ENCODE peak calls at places on chromosomes 3 and 15, in four cellular contexts. One of them, this sample, is unnamed. For H3K4me1, the result is how much of the 10 kb centered on the place peaks cover.

GRCh38 chr3:132521921-132522320 is 75.1 kb upstream of the ACKR4 start:
- DNase-seq in A549: no peak
- DNase-seq in stomach: no peak
- DNase-seq in left ventricle myocardium inferior: no peak
- DNase-seq in this sample: peak

GRCh38 chr3:9195390-9195789 is 54.1 kb downstream of the SRGAP3 start:
- DNase-seq in A549: no peak
- DNase-seq in stomach: no peak
- DNase-seq in left ventricle myocardium inferior: no peak
- DNase-seq in this sample: no peak

GRCh38 chr3:49377483-49377882 is 19.3 kb upstream of the GPX1 start:
- DNase-seq in A549: no peak
- DNase-seq in stomach: no peak
- DNase-seq in left ventricle myocardium inferior: no peak
- DNase-seq in this sample: peak

GRCh38 chr3:129224984-129225393 is 24.4 kb upstream of the COPG1 start:
- DNase-seq in A549: peak
- DNase-seq in stomach: peak
- DNase-seq in left ventricle myocardium inferior: peak
- DNase-seq in this sample: peak

GRCh38 chr15:29162411-29162810 is 107.2 kb downstream of the NSMCE3 start:
- DNase-seq in A549: no peak
- DNase-seq in stomach: no peak
- DNase-seq in left ventricle myocardium inferior: no peak
- DNase-seq in this sample: no peak

GRCh38 chr15:97747342-97747741 is 213.2 kb upstream of the ARRDC4 start:
- DNase-seq in A549: no peak
- DNase-seq in stomach: no peak
- DNase-seq in left ventricle myocardium inferior: no peak
- DNase-seq in this sample: no peak

GRCh38 chr3:161854232-161854771 is 357.7 kb downstream of the OTOL1 start:
- DNase-seq in A549: peak
- DNase-seq in stomach: peak
- DNase-seq in left ventricle myocardium inferior: no peak
- DNase-seq in this sample: peak

GRCh38 chr15:77548608-77549551 is 83.8 kb downstream of the LINGO1 start:
- DNase-seq in A549: no peak
- DNase-seq in stomach: no peak
- DNase-seq in left ventricle myocardium inferior: no peak
- DNase-seq in this sample: no peak

GRCh38 chr3:134356411-134357040 is 17.7 kb downstream of the AMOTL2 start:
- DNase-seq in A549: no peak
- DNase-seq in stomach: no peak
- DNase-seq in left ventricle myocardium inferior: no peak
- DNase-seq in this sample: no peak

GRCh38 chr3:102398196-102398595 is 36.6 kb upstream of the ZPLD1 start:
- DNase-seq in A549: no peak
- DNase-seq in stomach: no peak
- DNase-seq in left ventricle myocardium inferior: no peak
- DNase-seq in this sample: no peak

GRCh38 chr15:94607176-94607654 is 375.9 kb downstream of the MCTP2 start:
- DNase-seq in A549: no peak
- DNase-seq in stomach: no peak
- DNase-seq in left ventricle myocardium inferior: peak
- DNase-seq in this sample: peak

GRCh38 chr15:73370151-73370550 is 1.4 kb upstream of the HCN4 start:
- DNase-seq in A549: no peak
- DNase-seq in stomach: no peak
- DNase-seq in left ventricle myocardium inferior: no peak
- DNase-seq in this sample: peak

GRCh38 chr3:74631771-74632170 is 17.3 kb upstream of the CNTN3 start:
- DNase-seq in A549: no peak
- DNase-seq in stomach: no peak
- DNase-seq in left ventricle myocardium inferior: no peak
- DNase-seq in this sample: no peak

GRCh38 chr3:143951351-143951971 is 20.2 kb upstream of the DIPK2A start:
- DNase-seq in A549: peak
- DNase-seq in stomach: no peak
- DNase-seq in left ventricle myocardium inferior: no peak
- DNase-seq in this sample: peak

GRCh38 chr15:69475769-69476358 is 23.2 kb downstream of the RPLP1 start:
- DNase-seq in A549: peak
- DNase-seq in stomach: peak
- DNase-seq in left ventricle myocardium inferior: peak
- DNase-seq in this sample: peak

GRCh38 chr3:107133891-107134290 is 243.3 kb upstream of the CCDC54 start:
- DNase-seq in A549: no peak
- DNase-seq in stomach: no peak
- DNase-seq in left ventricle myocardium inferior: no peak
- DNase-seq in this sample: peak

GRCh38 chr15:33675246-33675645 is 293.1 kb upstream of the CHRM5 start:
- DNase-seq in A549: peak
- DNase-seq in stomach: no peak
- DNase-seq in left ventricle myocardium inferior: no peak
- DNase-seq in this sample: peak

GRCh38 chr3:100521439-100521845 is 29.0 kb downstream of the TMEM45A start:
- DNase-seq in A549: no peak
- DNase-seq in stomach: no peak
- DNase-seq in left ventricle myocardium inferior: no peak
- DNase-seq in this sample: no peak

GRCh38 chr3:55161256-55161655 is 233.4 kb upstream of the LRTM1 start:
- DNase-seq in A549: no peak
- DNase-seq in stomach: no peak
- DNase-seq in left ventricle myocardium inferior: no peak
- DNase-seq in this sample: no peak

GRCh38 chr3:130658666-130659065 is 88.0 kb downstream of the PIK3R4 start:
- DNase-seq in A549: no peak
- DNase-seq in stomach: no peak
- DNase-seq in left ventricle myocardium inferior: no peak
- DNase-seq in this sample: no peak

GRCh38 chr3:100158877-100159563 is 44.7 kb upstream of the FILIP1L start:
- DNase-seq in A549: no peak
- DNase-seq in stomach: no peak
- DNase-seq in left ventricle myocardium inferior: no peak
- DNase-seq in this sample: no peak

GRCh38 chr3:9808345-9809037 is 1.6 kb upstream of the TTLL3 start:
- DNase-seq in A549: peak
- DNase-seq in stomach: no peak
- DNase-seq in left ventricle myocardium inferior: no peak
- DNase-seq in this sample: peak

GRCh38 chr3:123377173-123377740 is 71.6 kb downstream of the ADCY5 start:
- DNase-seq in A549: no peak
- DNase-seq in stomach: no peak
- DNase-seq in left ventricle myocardium inferior: no peak
- DNase-seq in this sample: no peak

GRCh38 chr15:77634266-77634962 is 1.7 kb upstream of the LINGO1 start:
- DNase-seq in A549: peak
- DNase-seq in stomach: peak
- DNase-seq in left ventricle myocardium inferior: peak
- DNase-seq in this sample: peak

GRCh38 chr3:141576744-141577052 is 89.9 kb downstream of the RASA2 start:
- DNase-seq in A549: no peak
- DNase-seq in stomach: no peak
- DNase-seq in left ventricle myocardium inferior: no peak
- DNase-seq in this sample: no peak

GRCh38 chr3:141578197-141578596 is 91.4 kb downstream of the RASA2 start:
- DNase-seq in A549: no peak
- DNase-seq in stomach: no peak
- DNase-seq in left ventricle myocardium inferior: no peak
- DNase-seq in this sample: no peak

DNA sequence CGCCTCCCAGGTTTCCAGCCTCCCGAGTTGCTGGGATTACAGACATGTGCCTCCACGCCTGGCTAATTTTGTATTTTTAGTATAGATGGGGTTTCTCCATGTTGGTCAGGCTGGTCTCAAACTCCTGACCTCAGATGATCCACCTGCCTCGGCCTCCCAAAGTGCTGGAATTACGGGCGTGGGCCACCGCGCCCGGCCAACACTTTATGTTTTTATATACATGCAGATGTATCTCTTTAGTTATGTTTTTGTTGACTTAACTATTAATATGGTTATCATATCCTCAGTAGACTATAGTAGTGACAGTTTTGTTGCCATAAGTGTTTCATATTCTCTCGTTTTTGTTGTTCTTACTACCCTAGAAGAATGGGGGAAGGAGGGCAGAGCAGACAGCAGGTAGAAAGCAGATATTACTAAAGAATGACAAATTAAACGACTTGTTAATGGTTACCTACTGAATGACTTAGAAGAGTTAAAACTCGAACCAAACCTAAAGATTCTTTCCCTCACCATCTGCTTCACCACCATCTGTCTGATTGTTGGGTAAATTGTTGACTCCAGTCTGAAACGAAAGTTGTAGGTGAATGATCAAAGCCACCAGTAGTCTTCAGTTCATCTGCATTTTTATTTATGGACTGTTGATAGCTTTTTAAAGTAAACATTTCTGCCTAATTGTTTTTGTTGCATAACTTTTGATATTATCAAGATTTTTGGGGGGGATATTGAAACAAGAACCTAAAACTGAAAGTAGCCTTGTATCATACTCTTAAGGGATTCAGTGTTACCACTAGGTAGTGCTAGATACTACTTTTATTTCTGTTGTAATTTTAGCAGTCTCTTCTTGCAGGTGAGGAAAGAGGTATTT is 89.3 kb downstream of the RASA2 start:
- DNase-seq in A549: peak
- DNase-seq in stomach: no peak
- DNase-seq in left ventricle myocardium inferior: no peak
- DNase-seq in this sample: peak
- TF ChIP-seq CTCF in A549: peak
- TF ChIP-seq CTCF in stomach: no peak
- TF ChIP-seq CTCF in left ventricle myocardium inferior: peak
- TF ChIP-seq CTCF in this sample: peak

DNA sequence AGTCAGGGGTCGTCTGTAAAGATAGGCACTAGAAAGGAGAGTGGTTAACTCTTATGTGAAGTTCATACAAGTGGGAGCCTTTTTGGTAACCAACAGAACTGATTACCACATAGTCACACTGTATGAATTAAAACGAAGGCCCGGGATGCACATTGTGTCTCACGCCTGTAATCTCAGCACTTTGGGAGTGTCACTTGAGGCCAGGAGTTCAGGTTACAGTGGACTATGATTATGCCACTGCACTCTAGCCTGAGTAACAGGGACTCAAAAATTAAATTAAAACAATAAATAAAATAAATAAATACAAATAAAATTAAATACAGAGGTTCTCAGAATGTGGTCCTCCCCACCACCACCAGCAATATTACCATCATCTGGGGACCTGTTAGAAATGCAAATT is 467 bp downstream of the DNAAF4 start:
- DNase-seq in A549: no peak
- DNase-seq in stomach: no peak
- DNase-seq in left ventricle myocardium inferior: no peak
- DNase-seq in this sample: no peak
- H3K4me1 ChIP-seq in A549: under half
- H3K4me1 ChIP-seq in stomach: under half
- H3K4me1 ChIP-seq in left ventricle myocardium inferior: under half
- H3K4me1 ChIP-seq in this sample: under half

GRCh38 chr15:56805466-56806146 is 72.3 kb upstream of the ZNF280D start:
- DNase-seq in A549: peak
- DNase-seq in stomach: no peak
- DNase-seq in left ventricle myocardium inferior: no peak
- DNase-seq in this sample: peak

GRCh38 chr15:56804908-56805307 is 71.6 kb upstream of the ZNF280D start:
- DNase-seq in A549: no peak
- DNase-seq in stomach: no peak
- DNase-seq in left ventricle myocardium inferior: no peak
- DNase-seq in this sample: peak

GRCh38 chr15:56808160-56808559 is 74.9 kb upstream of the ZNF280D start:
- DNase-seq in A549: no peak
- DNase-seq in stomach: no peak
- DNase-seq in left ventricle myocardium inferior: no peak
- DNase-seq in this sample: no peak

GRCh38 chr15:56804279-56804678 is 71.0 kb upstream of the ZNF280D start:
- DNase-seq in A549: no peak
- DNase-seq in stomach: no peak
- DNase-seq in left ventricle myocardium inferior: no peak
- DNase-seq in this sample: no peak

DNA sequence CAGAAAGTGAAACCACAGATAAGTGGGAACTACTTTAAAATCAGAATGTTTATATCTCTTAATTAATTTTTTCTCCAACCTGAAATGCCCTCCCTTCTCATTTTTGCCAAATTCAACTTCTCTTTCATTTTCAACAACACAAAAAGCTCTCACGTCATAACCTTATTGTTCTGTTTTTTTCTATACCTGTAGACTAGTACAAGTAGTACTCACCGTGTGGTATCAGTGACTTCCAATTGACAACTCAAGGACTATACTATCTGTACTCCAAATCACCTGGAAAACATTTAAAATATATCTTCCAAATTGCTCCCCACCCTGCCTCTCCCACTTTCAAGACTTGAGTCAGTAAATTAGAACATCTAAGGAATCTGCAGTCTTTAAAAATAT is 72.8 kb upstream of the ZNF280D start:
- DNase-seq in A549: no peak
- DNase-seq in stomach: no peak
- DNase-seq in left ventricle myocardium inferior: no peak
- DNase-seq in this sample: no peak
- H3K4me3 ChIP-seq in A549: peak
- H3K4me3 ChIP-seq in stomach: no peak
- H3K4me3 ChIP-seq in left ventricle myocardium inferior: peak
- H3K4me3 ChIP-seq in this sample: no peak

DNA sequence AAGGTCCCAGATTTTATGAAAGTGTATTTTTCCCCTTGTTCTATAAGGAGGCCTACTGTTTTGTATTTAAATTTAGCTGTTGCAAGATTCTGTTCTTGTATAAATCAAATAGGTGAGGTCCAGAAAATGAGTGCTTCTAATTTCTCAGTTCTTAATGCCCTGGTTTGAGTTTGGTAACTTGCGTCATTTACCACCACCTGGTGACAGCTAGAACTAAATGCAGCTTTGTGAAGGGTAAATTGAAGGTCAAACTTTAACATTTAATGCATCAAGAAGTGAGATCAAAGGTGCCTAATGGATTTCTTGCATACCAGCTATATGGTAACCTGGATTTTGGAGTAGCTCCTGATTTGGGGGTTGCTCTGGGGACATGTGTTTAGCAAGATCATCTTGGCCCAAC is 50.7 kb upstream of the POLR2M start:
- DNase-seq in A549: no peak
- DNase-seq in stomach: no peak
- DNase-seq in left ventricle myocardium inferior: no peak
- DNase-seq in this sample: no peak
- TF ChIP-seq CTCF in A549: no peak
- TF ChIP-seq CTCF in stomach: no peak
- TF ChIP-seq CTCF in left ventricle myocardium inferior: no peak
- TF ChIP-seq CTCF in this sample: no peak

GRCh38 chr15:92073044-92073785 is 219.7 kb downstream of the SLCO3A1 start:
- DNase-seq in A549: no peak
- DNase-seq in stomach: no peak
- DNase-seq in left ventricle myocardium inferior: no peak
- DNase-seq in this sample: no peak
- H3K4me1 ChIP-seq in A549: under half
- H3K4me1 ChIP-seq in stomach: under half
- H3K4me1 ChIP-seq in left ventricle myocardium inferior: half or more
- H3K4me1 ChIP-seq in this sample: under half

GRCh38 chr15:88911766-88912118 is 1.4 kb downstream of the MFGE8 start:
- DNase-seq in A549: peak
- DNase-seq in stomach: no peak
- DNase-seq in left ventricle myocardium inferior: peak
- DNase-seq in this sample: peak
- H3K4me3 ChIP-seq in A549: peak
- H3K4me3 ChIP-seq in stomach: peak
- H3K4me3 ChIP-seq in left ventricle myocardium inferior: peak
- H3K4me3 ChIP-seq in this sample: peak

This sample was measured in cardiac muscle cell.